ENCODE peak calls at places on chromosomes 11 and 22, in five cellular contexts. G, P, W, S and D are unnamed samples.

GRCh38 chr11:33912405-33913361 is 20.8 kb upstream of the LMO2 start:
- DNase-seq in G (no peak), P (no peak), W (peak), S (peak), D (no peak)

GRCh38 chr11:77752518-77752917 is 68.0 kb downstream of the RSF1 start:
- DNase-seq in G (no peak), P (no peak), W (no peak), S (no peak), D (no peak)

GRCh38 chr11:120660024-120660565 is 148.5 kb downstream of the GRIK4 start:
- DNase-seq in G (peak), P (no peak), W (peak), S (no peak), D (no peak)

GRCh38 chr11:65427691-65428577 is 5.3 kb downstream of the NEAT1 start:
- DNase-seq in G (peak), P (no peak), W (no peak), S (no peak), D (peak)

GRCh38 chr22:35467788-35468187 is 67.8 kb downstream of the MCM5 start:
- DNase-seq in G (no peak), P (peak), W (no peak), S (no peak), D (no peak)

GRCh38 chr11:11391796-11392195 is 38.7 kb upstream of the CSNK2A3 start:
- DNase-seq in G (no peak), P (peak), W (peak), S (no peak), D (no peak)

GRCh38 chr11:19934828-19935259 is 222.2 kb downstream of the NAV2 start:
- DNase-seq in G (no peak), P (no peak), W (no peak), S (no peak), D (no peak)

GRCh38 chr11:91178366-91178765 is 955.5 kb upstream of the CHORDC1 start:
- DNase-seq in G (no peak), P (no peak), W (no peak), S (no peak), D (no peak)

GRCh38 chr22:43001271-43002197 is 13.4 kb downstream of the PACSIN2 start:
- DNase-seq in G (no peak), P (no peak), W (no peak), S (no peak), D (no peak)

GRCh38 chr22:28075260-28075981 is 156.4 kb upstream of the PITPNB start:
- DNase-seq in G (no peak), P (peak), W (peak), S (no peak), D (no peak)

GRCh38 chr11:7513210-7514098 is at the start of gene PPFIBP2:
- DNase-seq in G (peak), P (peak), W (peak), S (peak), D (peak)

GRCh38 chr11:9057032-9057431 is 34.4 kb downstream of the SCUBE2 start:
- DNase-seq in G (no peak), P (no peak), W (no peak), S (no peak), D (no peak)

GRCh38 chr22:23529166-23530103 is 50.7 kb downstream of the IGLL1 start:
- DNase-seq in G (no peak), P (no peak), W (no peak), S (no peak), D (no peak)

GRCh38 chr11:33373636-33374035 is 116.5 kb downstream of the HIPK3 start:
- DNase-seq in G (no peak), P (no peak), W (no peak), S (no peak), D (no peak)

GRCh38 chr22:20508815-20509271 is 1.4 kb downstream of the MED15 start:
- DNase-seq in G (no peak), P (no peak), W (no peak), S (no peak), D (no peak)

GRCh38 chr11:64226507-64227051 is 505 bp downstream of the NUDT22 start:
- DNase-seq in G (peak), P (no peak), W (no peak), S (no peak), D (no peak)

GRCh38 chr11:27242591-27242990 is 120.4 kb downstream of the CCDC34 start:
- DNase-seq in G (no peak), P (no peak), W (no peak), S (no peak), D (no peak)

GRCh38 chr22:47196881-47197701 is 434.6 kb downstream of the TBC1D22A start:
- DNase-seq in G (no peak), P (no peak), W (no peak), S (no peak), D (no peak)

GRCh38 chr22:46547179-46547882 is 9.9 kb upstream of the CELSR1 start:
- DNase-seq in G (no peak), P (no peak), W (no peak), S (no peak), D (no peak)

GRCh38 chr22:20783844-20784723 is 10.2 kb downstream of the SERPIND1 start:
- DNase-seq in G (peak), P (peak), W (peak), S (peak), D (no peak)

GRCh38 chr11:92314499-92314898 is 89.9 kb downstream of the FAT3 start:
- DNase-seq in G (no peak), P (no peak), W (no peak), S (no peak), D (no peak)

GRCh38 chr11:66568124-66568916 is at the start of gene CTSF:
- DNase-seq in G (peak), P (peak), W (peak), S (peak), D (no peak)

GRCh38 chr11:119148855-119149370 is at the start of gene ABCG4:
- DNase-seq in G (peak), P (no peak), W (no peak), S (no peak), D (no peak)

GRCh38 chr11:94775576-94776327 is 7.6 kb downstream of the AMOTL1 start:
- DNase-seq in G (no peak), P (no peak), W (no peak), S (no peak), D (no peak)

GRCh38 chr11:80118071-80118470 is 677.2 kb upstream of the TENM4 start:
- DNase-seq in G (no peak), P (no peak), W (no peak), S (no peak), D (no peak)

GRCh38 chr11:123174196-123175183 is 20.6 kb downstream of the CLMP start:
- DNase-seq in G (no peak), P (no peak), W (peak), S (no peak), D (no peak)

GRCh38 chr11:70699294-70700221 is 301.2 kb downstream of the CTTN start:
- DNase-seq in G (no peak), P (no peak), W (no peak), S (no peak), D (no peak)

GRCh38 chr22:41123151-41123550 is 30.8 kb downstream of the EP300 start:
- DNase-seq in G (no peak), P (no peak), W (no peak), S (no peak), D (no peak)

GRCh38 chr11:13635290-13635689 is 33.2 kb upstream of the FAR1 start:
- DNase-seq in G (no peak), P (no peak), W (no peak), S (no peak), D (no peak)